ENCODE peak calls at places on chromosomes 16 and 17, in nine cellular contexts. J is ovary; Z is thoracic aorta; F is stimulated activated CD4-positive, alpha-beta T cell treated with anti-CD3 and anti-CD28 coated beads, Interleukin-12 subunit alpha, Interleukin-12 subunit beta, amount 100 ng/mL, for 24 hours; R is KG1; L is non-pigmented ciliary epithelial cell; A is activated CD4-positive, alpha-beta T cell treated with anti-CD3 and anti-CD28 coated beads for 1 hour; D is WTC11; T is activated naive CD4-positive, alpha-beta T cell treated with anti-CD3 and anti-CD28 coated beads, Interleukin-2, amount 50 U/mL, for 16 hours. H is an unnamed sample.

GRCh38 chr16:48235556-48236136 is 8.5 kb upstream of the LONP2 start:
- DNase-seq in Z (no peak), T (no peak), J (no peak), A (no peak), R (no peak), F (no peak), L (no peak), D (no peak), H (no peak)

GRCh38 chr16:66476328-66477027 is 49.4 kb downstream of the BEAN1 start:
- DNase-seq in D (peak; percentile 70), L (no peak), F (peak; percentile 50), A (no peak), J (no peak), Z (no peak), T (peak; percentile 66), R (no peak), H (no peak)

GRCh38 chr16:81786321-81786720 is 7.2 kb downstream of the PLCG2 start:
- DNase-seq in D (no peak), R (no peak), J (no peak), L (peak; percentile 18), F (no peak), Z (no peak), A (no peak), T (no peak), H (no peak)

GRCh38 chr17:82878545-82878944 is 38.7 kb upstream of the ZNF750 start:
- DNase-seq in D (no peak), Z (no peak), A (no peak), T (no peak), L (no peak), J (no peak), F (no peak), R (no peak), H (no peak)

GRCh38 chr17:74430706-74431567 is 951 bp upstream of the GPRC5C start:
- DNase-seq in J (peak; percentile 98), F (peak; percentile 11), L (peak; percentile 37), Z (peak; percentile 81), R (no peak), A (no peak), D (peak; percentile 77), T (no peak), H (no peak)

GRCh38 chr16:53821957-53822625 is 118.1 kb downstream of the FTO start:
- DNase-seq in L (peak; percentile 58), F (no peak), D (no peak), T (no peak), A (no peak), J (no peak), Z (no peak), R (no peak), H (no peak)

GRCh38 chr16:29990033-29990432 is 5.4 kb downstream of the HIRIP3 start:
- DNase-seq in F (no peak), Z (no peak), J (no peak), L (no peak), T (no peak), R (no peak), A (no peak), D (no peak), H (no peak)

GRCh38 chr17:7885357-7886226 is 3.0 kb upstream of the CHD3 start:
- DNase-seq in Z (no peak), A (no peak), D (peak; percentile 53), F (peak; percentile 46), L (no peak), R (no peak), T (peak; percentile 45), J (peak; percentile 76), H (peak; percentile 50)

GRCh38 chr16:1870365-1871082 is 1.4 kb downstream of the MEIOB start:
- DNase-seq in R (no peak), T (no peak), J (no peak), Z (no peak), L (peak; percentile 54), F (no peak), A (no peak), D (no peak), H (no peak)

GRCh38 chr17:79557724-79558572 is 52.9 kb downstream of the RBFOX3 start:
- DNase-seq in T (no peak), J (no peak), D (no peak), F (no peak), R (no peak), L (no peak), Z (no peak), A (no peak), H (no peak)

GRCh38 chr17:81043725-81044427 is 8.9 kb downstream of the BAIAP2 start:
- DNase-seq in R (no peak), T (no peak), D (peak; percentile 42), L (no peak), A (no peak), J (no peak), F (no peak), Z (no peak), H (no peak)